ENCODE peak calls at places on chromosomes 6 and 20, in five cellular contexts. F is spleen, A is NCI-H1092 treated with DMSO at 0.1 percent for 48 hours, S is ascending aorta, R is GDM1. C is an unnamed sample.

GRCh38 chr6:160030103-160030502 is 61.2 kb downstream of the IGF2R start:
- DNase-seq in A (peak; percentile 82), R (no peak), S (peak; percentile 90), F (no peak), C (peak; percentile 94)

GRCh38 chr20:45061244-45061643 is 39.7 kb downstream of the KCNS1 start:
- DNase-seq in A (no peak), S (no peak), F (no peak), R (no peak), C (no peak)

GRCh38 chr6:36911946-36912555 is 26.3 kb downstream of the C6orf89 start:
- DNase-seq in S (no peak), A (no peak), R (peak; percentile 92), F (no peak), C (no peak)

GRCh38 chr20:29690274-29690673 is 1567.2 kb upstream of the DEFB115 start:
- DNase-seq in F (no peak), A (no peak), S (no peak), R (no peak), C (peak; percentile 60)

GRCh38 chr20:17611540-17612286 is 41.8 kb downstream of the DSTN start:
- DNase-seq in F (peak; percentile 82), A (no peak), S (peak; percentile 67), R (no peak), C (peak; percentile 81)

GRCh38 chr20:7217606-7218005 is 450.1 kb downstream of the BMP2 start:
- DNase-seq in S (no peak), R (no peak), A (no peak), F (no peak), C (no peak)

GRCh38 chr6:147716434-147716833 is 207.9 kb downstream of the SAMD5 start:
- DNase-seq in F (no peak), S (no peak), A (no peak), R (no peak), C (no peak)

GRCh38 chr6:44697333-44697732 is 309.8 kb downstream of the CDC5L start:
- DNase-seq in R (no peak), F (no peak), A (no peak), S (no peak), C (no peak)

GRCh38 chr6:11585426-11586016 is 48.0 kb downstream of the TMEM170B start:
- DNase-seq in S (no peak), A (peak; percentile 13), R (no peak), F (no peak), C (no peak)

GRCh38 chr6:133630651-133631050 is 258.3 kb upstream of the TCF21 start:
- DNase-seq in A (no peak), S (no peak), F (no peak), R (no peak), C (no peak)

GRCh38 chr6:100880901-100881706 is at the start of gene ASCC3:
- DNase-seq in A (peak; percentile 68), S (peak; percentile 93), F (peak; percentile 99), R (peak; percentile 93), C (peak; percentile 98)

GRCh38 chr6:137976430-137976829 is 109.4 kb downstream of the TNFAIP3 start:
- DNase-seq in A (no peak), S (no peak), R (no peak), F (no peak), C (no peak)

GRCh38 chr6:83592770-83593394 is 80.5 kb downstream of the PRSS35 start:
- DNase-seq in S (no peak), A (no peak), R (no peak), F (no peak), C (no peak)